ENCODE peak calls at places on chromosome 15, in eight cellular contexts. One of them, this sample, is unnamed.

GRCh38 chr15:63240136-63240535 is 37.3 kb upstream of the APH1B start:
- DNase-seq in NCI-H2107: no peak
- DNase-seq in OCI-LY7: no peak
- DNase-seq in BJ: no peak
- DNase-seq in GM13977: no peak
- DNase-seq in RPMI7951: no peak
- DNase-seq in stromal cell of bone marrow: no peak
- DNase-seq in mesothelial cell of epicardium: no peak
- DNase-seq in this sample: no peak

GRCh38 chr15:74826372-74826819 is at the start of gene CPLX3:
- DNase-seq in NCI-H2107: no peak
- DNase-seq in OCI-LY7: no peak
- DNase-seq in BJ: no peak
- DNase-seq in GM13977: peak
- DNase-seq in RPMI7951: no peak
- DNase-seq in stromal cell of bone marrow: no peak
- DNase-seq in mesothelial cell of epicardium: peak
- DNase-seq in this sample: no peak

GRCh38 chr15:35705885-35706590 is 160.1 kb upstream of the DPH6 start:
- DNase-seq in NCI-H2107: no peak
- DNase-seq in OCI-LY7: no peak
- DNase-seq in BJ: no peak
- DNase-seq in GM13977: no peak
- DNase-seq in RPMI7951: peak
- DNase-seq in stromal cell of bone marrow: no peak
- DNase-seq in mesothelial cell of epicardium: no peak
- DNase-seq in this sample: no peak

GRCh38 chr15:33093234-33093633 is 101.3 kb downstream of the FMN1 start:
- DNase-seq in NCI-H2107: no peak
- DNase-seq in OCI-LY7: no peak
- DNase-seq in BJ: no peak
- DNase-seq in GM13977: no peak
- DNase-seq in RPMI7951: no peak
- DNase-seq in stromal cell of bone marrow: no peak
- DNase-seq in mesothelial cell of epicardium: no peak
- DNase-seq in this sample: no peak

GRCh38 chr15:99279290-99279689 is 28.0 kb downstream of the LRRC28 start:
- DNase-seq in NCI-H2107: no peak
- DNase-seq in OCI-LY7: no peak
- DNase-seq in BJ: no peak
- DNase-seq in GM13977: no peak
- DNase-seq in RPMI7951: peak
- DNase-seq in stromal cell of bone marrow: no peak
- DNase-seq in mesothelial cell of epicardium: no peak
- DNase-seq in this sample: no peak

GRCh38 chr15:70632079-70632850 is 131.1 kb downstream of the UACA start:
- DNase-seq in NCI-H2107: no peak
- DNase-seq in OCI-LY7: no peak
- DNase-seq in BJ: no peak
- DNase-seq in GM13977: no peak
- DNase-seq in RPMI7951: no peak
- DNase-seq in stromal cell of bone marrow: no peak
- DNase-seq in mesothelial cell of epicardium: no peak
- DNase-seq in this sample: no peak

GRCh38 chr15:70251246-70251990 is 153.7 kb upstream of the TLE3 start:
- DNase-seq in NCI-H2107: no peak
- DNase-seq in OCI-LY7: no peak
- DNase-seq in BJ: no peak
- DNase-seq in GM13977: no peak
- DNase-seq in RPMI7951: no peak
- DNase-seq in stromal cell of bone marrow: no peak
- DNase-seq in mesothelial cell of epicardium: no peak
- DNase-seq in this sample: no peak

GRCh38 chr15:42858999-42859789 is 61.4 kb downstream of the TTBK2 start:
- DNase-seq in NCI-H2107: no peak
- DNase-seq in OCI-LY7: no peak
- DNase-seq in BJ: no peak
- DNase-seq in GM13977: no peak
- DNase-seq in RPMI7951: no peak
- DNase-seq in stromal cell of bone marrow: no peak
- DNase-seq in mesothelial cell of epicardium: no peak
- DNase-seq in this sample: no peak

GRCh38 chr15:39801641-39802309 is 19.1 kb upstream of the FSIP1 start:
- DNase-seq in NCI-H2107: no peak
- DNase-seq in OCI-LY7: peak
- DNase-seq in BJ: no peak
- DNase-seq in GM13977: peak
- DNase-seq in RPMI7951: no peak
- DNase-seq in stromal cell of bone marrow: no peak
- DNase-seq in mesothelial cell of epicardium: no peak
- DNase-seq in this sample: no peak

GRCh38 chr15:61173899-61174689 is 55.0 kb downstream of the RORA start:
- DNase-seq in NCI-H2107: no peak
- DNase-seq in OCI-LY7: no peak
- DNase-seq in BJ: no peak
- DNase-seq in GM13977: no peak
- DNase-seq in RPMI7951: peak
- DNase-seq in stromal cell of bone marrow: no peak
- DNase-seq in mesothelial cell of epicardium: no peak
- DNase-seq in this sample: no peak

GRCh38 chr15:49235446-49236207 is 65.6 kb downstream of the GALK2 start:
- DNase-seq in NCI-H2107: peak
- DNase-seq in OCI-LY7: peak
- DNase-seq in BJ: peak
- DNase-seq in GM13977: peak
- DNase-seq in RPMI7951: peak
- DNase-seq in stromal cell of bone marrow: peak
- DNase-seq in mesothelial cell of epicardium: no peak
- DNase-seq in this sample: peak

GRCh38 chr15:34359416-34359815 is 7.6 kb downstream of the LPCAT4 start:
- DNase-seq in NCI-H2107: no peak
- DNase-seq in OCI-LY7: no peak
- DNase-seq in BJ: no peak
- DNase-seq in GM13977: no peak
- DNase-seq in RPMI7951: no peak
- DNase-seq in stromal cell of bone marrow: no peak
- DNase-seq in mesothelial cell of epicardium: no peak
- DNase-seq in this sample: no peak

GRCh38 chr15:63513728-63514127 is 9.3 kb downstream of the USP3 start:
- DNase-seq in NCI-H2107: no peak
- DNase-seq in OCI-LY7: no peak
- DNase-seq in BJ: no peak
- DNase-seq in GM13977: no peak
- DNase-seq in RPMI7951: no peak
- DNase-seq in stromal cell of bone marrow: no peak
- DNase-seq in mesothelial cell of epicardium: no peak
- DNase-seq in this sample: no peak

GRCh38 chr15:69035205-69035917 is 20.9 kb downstream of the NOX5 start:
- DNase-seq in NCI-H2107: no peak
- DNase-seq in OCI-LY7: no peak
- DNase-seq in BJ: no peak
- DNase-seq in GM13977: no peak
- DNase-seq in RPMI7951: no peak
- DNase-seq in stromal cell of bone marrow: no peak
- DNase-seq in mesothelial cell of epicardium: no peak
- DNase-seq in this sample: no peak

GRCh38 chr15:88803241-88803919 is at the start of gene ACAN:
- DNase-seq in NCI-H2107: no peak
- DNase-seq in OCI-LY7: no peak
- DNase-seq in BJ: no peak
- DNase-seq in GM13977: no peak
- DNase-seq in RPMI7951: no peak
- DNase-seq in stromal cell of bone marrow: no peak
- DNase-seq in mesothelial cell of epicardium: no peak
- DNase-seq in this sample: no peak

GRCh38 chr15:48868549-48868948 is 9.4 kb upstream of the EID1 start:
- DNase-seq in NCI-H2107: no peak
- DNase-seq in OCI-LY7: no peak
- DNase-seq in BJ: peak
- DNase-seq in GM13977: no peak
- DNase-seq in RPMI7951: peak
- DNase-seq in stromal cell of bone marrow: no peak
- DNase-seq in mesothelial cell of epicardium: no peak
- DNase-seq in this sample: peak

GRCh38 chr15:42915654-42916053 is 4.9 kb downstream of the TTBK2 start:
- DNase-seq in NCI-H2107: no peak
- DNase-seq in OCI-LY7: no peak
- DNase-seq in BJ: no peak
- DNase-seq in GM13977: no peak
- DNase-seq in RPMI7951: no peak
- DNase-seq in stromal cell of bone marrow: no peak
- DNase-seq in mesothelial cell of epicardium: no peak
- DNase-seq in this sample: no peak

GRCh38 chr15:88609344-88609743 is 11.8 kb upstream of the AEN start:
- DNase-seq in NCI-H2107: no peak
- DNase-seq in OCI-LY7: no peak
- DNase-seq in BJ: no peak
- DNase-seq in GM13977: no peak
- DNase-seq in RPMI7951: no peak
- DNase-seq in stromal cell of bone marrow: no peak
- DNase-seq in mesothelial cell of epicardium: no peak
- DNase-seq in this sample: no peak

GRCh38 chr15:66701422-66702034 is 508 bp upstream of the SMAD6 start:
- DNase-seq in NCI-H2107: no peak
- DNase-seq in OCI-LY7: no peak
- DNase-seq in BJ: no peak
- DNase-seq in GM13977: peak
- DNase-seq in RPMI7951: peak
- DNase-seq in stromal cell of bone marrow: peak
- DNase-seq in mesothelial cell of epicardium: peak
- DNase-seq in this sample: no peak

GRCh38 chr15:40353697-40354096 is 2.9 kb downstream of the PHGR1 start:
- DNase-seq in NCI-H2107: no peak
- DNase-seq in OCI-LY7: no peak
- DNase-seq in BJ: no peak
- DNase-seq in GM13977: no peak
- DNase-seq in RPMI7951: no peak
- DNase-seq in stromal cell of bone marrow: no peak
- DNase-seq in mesothelial cell of epicardium: no peak
- DNase-seq in this sample: no peak